ENCODE peak calls at places on chromosomes 11 and 22, in seven cellular contexts. K is K562, U is H1, H is SK-N-SH, J is T47D, R is HepG2, Z is GM12878. X is an unnamed sample.

GRCh38 chr11:83480811-83481210 is 194.6 kb upstream of the CCDC90B start:
- DNase-seq in K (no peak), U (no peak), H (no peak), J (no peak), R (no peak), Z (no peak), X (no peak)

GRCh38 chr11:46006418-46007070 is 84.1 kb downstream of the LARGE2 start:
- DNase-seq in K (peak; percentile 68), U (no peak), H (peak; percentile 65), J (peak; percentile 87), R (peak; percentile 71), Z (peak; percentile 37), X (peak; percentile 63)

GRCh38 chr11:19321351-19321750 is 80.6 kb upstream of the E2F8 start:
- DNase-seq in K (no peak), U (no peak), H (no peak), J (no peak), R (no peak), Z (no peak), X (no peak)

GRCh38 chr22:25146311-25146710 is 53.3 kb upstream of the CRYBB3 start:
- DNase-seq in K (no peak), U (no peak), H (no peak), J (no peak), R (no peak), Z (no peak), X (no peak)

GRCh38 chr11:102280237-102280833 is 36.9 kb upstream of the BIRC3 start:
- DNase-seq in K (no peak), U (no peak), H (no peak), J (peak; percentile 25), R (peak; percentile 49), Z (no peak), X (no peak)

GRCh38 chr11:76701701-76702100 is 31.2 kb upstream of the LRRC32 start:
- DNase-seq in K (no peak), U (no peak), H (no peak), J (no peak), R (no peak), Z (no peak), X (no peak)

GRCh38 chr22:38305481-38306448 is 11.5 kb downstream of the CSNK1E start:
- DNase-seq in K (peak; percentile 32), U (no peak), H (no peak), J (peak; percentile 13), R (no peak), Z (peak; percentile 89), X (no peak)

GRCh38 chr11:63762662-63763505 is 5.7 kb downstream of the ZFTA start:
- DNase-seq in K (no peak), U (no peak), H (peak; percentile 47), J (no peak), R (no peak), Z (no peak), X (no peak)

GRCh38 chr11:68326334-68327215 is 14.2 kb downstream of the LRP5 start:
- DNase-seq in K (no peak), U (no peak), H (peak; percentile 15), J (no peak), R (peak; percentile 69), Z (no peak), X (no peak)

GRCh38 chr22:24685804-24686203 is 82.8 kb downstream of the GGT1 start:
- DNase-seq in K (no peak), U (no peak), H (peak; percentile 65), J (no peak), R (no peak), Z (no peak), X (no peak)

GRCh38 chr11:45333506-45333971 is 47.4 kb upstream of the SYT13 start:
- DNase-seq in K (peak; percentile 74), U (no peak), H (peak; percentile 29), J (peak; percentile 61), R (peak; percentile 15), Z (no peak), X (peak; percentile 23)

GRCh38 chr11:62712861-62713260 is 5.4 kb downstream of the GNG3 start:
- DNase-seq in K (no peak), U (no peak), H (no peak), J (no peak), R (no peak), Z (no peak), X (no peak)

GRCh38 chr11:129352627-129353026 is 23.0 kb upstream of the BARX2 start:
- DNase-seq in K (no peak), U (no peak), H (no peak), J (no peak), R (no peak), Z (no peak), X (no peak)

GRCh38 chr22:30435674-30436126 is 10.1 kb downstream of the MTFP1 start:
- DNase-seq in K (no peak), U (no peak), H (no peak), J (no peak), R (no peak), Z (no peak), X (peak; percentile 79)

GRCh38 chr11:7668911-7669310 is 4.4 kb downstream of the CYB5R2 start:
- DNase-seq in K (no peak), U (no peak), H (no peak), J (no peak), R (no peak), Z (no peak), X (no peak)

GRCh38 chr11:101748572-101748971 is 164.8 kb upstream of the TRPC6 start:
- DNase-seq in K (no peak), U (no peak), H (no peak), J (no peak), R (no peak), Z (no peak), X (no peak)

GRCh38 chr22:50058338-50059184 is 463 bp upstream of the TTLL8 start:
- DNase-seq in K (no peak), U (no peak), H (peak; percentile 68), J (no peak), R (no peak), Z (no peak), X (no peak)

GRCh38 chr22:44405661-44406060 is 92.4 kb downstream of the RTL6 start:
- DNase-seq in K (no peak), U (no peak), H (no peak), J (no peak), R (no peak), Z (no peak), X (no peak)

GRCh38 chr11:12675951-12676711 is 1.9 kb downstream of the TEAD1 start:
- DNase-seq in K (no peak), U (no peak), H (peak; percentile 34), J (no peak), R (no peak), Z (no peak), X (no peak)

GRCh38 chr11:35992551-35992950 is 48.7 kb downstream of the LDLRAD3 start:
- DNase-seq in K (no peak), U (no peak), H (no peak), J (no peak), R (no peak), Z (no peak), X (no peak)

GRCh38 chr11:112516261-112516660 is 255.6 kb upstream of the PLET1 start:
- DNase-seq in K (no peak), U (no peak), H (no peak), J (no peak), R (no peak), Z (no peak), X (no peak)

GRCh38 chr22:38735465-38736256 is 20.1 kb downstream of the SUN2 start:
- DNase-seq in K (no peak), U (no peak), H (no peak), J (no peak), R (no peak), Z (no peak), X (no peak)

GRCh38 chr11:88315981-88316441 is 21.5 kb downstream of the CTSC start:
- DNase-seq in K (no peak), U (no peak), H (no peak), J (no peak), R (no peak), Z (no peak), X (no peak)

GRCh38 chr11:26088391-26088790 is 243.5 kb upstream of the ANO3 start:
- DNase-seq in K (no peak), U (no peak), H (no peak), J (no peak), R (no peak), Z (no peak), X (no peak)
- TF ChIP-seq JUND in K (no peak), U (no peak), H (peak; percentile 24), J (no peak), R (no peak), Z (no peak), X (no peak)

GRCh38 chr11:98979212-98979611 is 41.5 kb upstream of the CNTN5 start:
- DNase-seq in K (no peak), U (no peak), H (no peak), J (no peak), R (no peak), Z (no peak), X (no peak)
- TF ChIP-seq JUND in K (no peak), U (no peak), H (no peak), J (no peak), R (no peak), Z (no peak), X (no peak)

DNA sequence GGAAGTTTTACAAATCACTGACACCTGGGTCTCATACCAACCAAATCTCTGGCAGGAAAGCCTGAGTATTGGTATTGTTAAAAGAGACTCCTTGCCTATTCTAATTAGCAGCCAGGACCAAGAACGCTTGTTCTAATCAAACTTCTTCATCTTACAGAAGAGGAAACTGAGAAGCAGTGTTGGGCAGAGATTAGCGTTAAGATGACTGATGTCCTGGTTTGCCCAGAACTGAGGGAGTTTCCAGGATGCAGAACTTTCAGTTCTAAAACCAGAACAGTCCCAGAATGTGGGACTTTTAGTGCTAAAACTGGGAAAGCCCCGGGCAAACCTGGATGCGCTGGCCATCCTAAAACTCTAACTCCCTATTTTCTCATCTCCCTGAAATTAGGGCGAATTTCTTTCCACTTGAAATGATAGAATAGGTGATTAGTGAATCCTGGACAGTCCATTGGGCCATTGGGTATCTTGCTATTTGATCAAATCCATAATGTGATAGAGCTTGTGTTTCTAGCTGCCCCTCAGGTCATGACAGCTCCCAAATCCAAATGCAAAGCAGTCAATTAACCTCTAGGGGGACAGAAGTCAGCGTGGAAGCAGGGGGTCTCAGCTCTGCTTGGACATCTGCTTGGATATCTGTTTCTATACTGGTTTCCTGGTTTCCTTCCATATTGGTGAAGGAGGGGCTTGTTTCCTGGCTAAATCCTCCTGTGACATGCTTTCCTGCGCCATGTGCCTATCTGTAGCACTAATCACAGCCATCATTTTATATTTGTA is 16.0 kb upstream of the TMPRSS13 start:
- DNase-seq in K (no peak), U (no peak), H (peak; percentile 45), J (no peak), R (no peak), Z (no peak), X (no peak)
- TF ChIP-seq JUND in K (no peak), U (no peak), H (no peak), J (no peak), R (no peak), Z (no peak), X (no peak)

DNA sequence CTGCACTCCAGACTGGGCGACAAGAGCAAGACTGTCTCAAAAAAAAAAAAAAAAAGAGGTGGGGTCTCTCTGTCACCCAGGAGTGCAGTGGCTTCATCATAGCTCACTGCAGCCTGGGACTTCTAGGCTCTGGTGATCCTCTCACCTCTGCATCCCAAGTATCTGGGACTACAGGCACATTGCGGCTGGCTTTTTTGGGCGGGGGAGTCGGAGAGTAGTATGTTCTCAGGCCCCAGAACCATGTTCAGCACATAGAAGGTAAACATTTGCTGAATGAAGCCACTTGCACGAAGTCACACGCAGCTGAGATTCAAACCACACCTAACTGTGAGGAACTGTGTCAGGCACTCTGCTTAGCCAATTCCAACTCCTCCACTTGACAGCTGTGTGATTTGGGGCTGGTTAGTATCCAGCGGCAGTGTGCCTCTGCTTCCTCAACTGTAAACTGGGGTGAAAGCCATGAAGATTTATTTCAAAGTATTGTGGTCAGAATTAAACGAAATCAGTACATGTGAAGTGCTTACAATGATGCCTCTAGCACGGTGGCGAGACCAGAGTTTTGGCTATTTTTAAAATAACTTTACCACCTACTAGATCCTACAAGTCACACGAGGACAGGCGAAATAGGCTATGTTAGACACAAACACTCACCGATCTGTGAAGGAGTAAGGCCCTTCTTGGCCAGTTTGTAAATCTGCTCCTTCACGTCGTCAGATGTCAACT is 789 bp downstream of the RPS13 start:
- DNase-seq in K (no peak), U (no peak), H (no peak), J (no peak), R (no peak), Z (no peak), X (no peak)
- TF ChIP-seq JUND in K (no peak), U (no peak), H (no peak), J (no peak), R (no peak), Z (no peak), X (no peak)